ENCODE peak calls at places on chromosomes 13 and 19, in four cellular contexts. O is heart left ventricle, S is pancreas, L is PC-9. V is an unnamed sample. For H3K4me1, the result is how much of the 10 kb centered on the place peaks cover.

GRCh38 chr19:42356686-42357085 is 31.3 kb downstream of the MEGF8 start:
- DNase-seq in O (no peak), S (no peak), L (no peak), V (no peak)

GRCh38 chr19:3612330-3612729 is 5.7 kb upstream of the TBXA2R start:
- DNase-seq in O (no peak), S (no peak), L (no peak), V (peak)

GRCh38 chr19:50826492-50827240 is 3.1 kb upstream of the KLK1 start:
- DNase-seq in O (no peak), S (no peak), L (no peak), V (no peak)

GRCh38 chr13:113918981-113919646 is 54.8 kb downstream of the C13orf46 start:
- DNase-seq in O (no peak), S (peak), L (no peak), V (no peak)

GRCh38 chr13:19674898-19675297 is 41.4 kb downstream of the MPHOSPH8 start:
- DNase-seq in O (no peak), S (no peak), L (no peak), V (no peak)

GRCh38 chr13:43300817-43301216 is 277.4 kb downstream of the DNAJC15 start:
- DNase-seq in O (no peak), S (no peak), L (no peak), V (no peak)

GRCh38 chr19:33426621-33427475 is 53.3 kb downstream of the CEBPG start:
- DNase-seq in O (peak), S (no peak), L (no peak), V (peak)

GRCh38 chr13:22648325-22648758 is 532.4 kb upstream of the SGCG start:
- DNase-seq in O (no peak), S (no peak), L (no peak), V (no peak)

GRCh38 chr13:49652691-49653305 is 24.5 kb downstream of the ARL11 start:
- DNase-seq in O (no peak), S (peak), L (peak), V (no peak)

GRCh38 chr13:33509642-33510229 is 224.2 kb upstream of the STARD13 start:
- DNase-seq in O (peak), S (no peak), L (no peak), V (no peak)

GRCh38 chr19:19777692-19778091 is 43.9 kb downstream of the ZNF506 start:
- DNase-seq in O (no peak), S (no peak), L (no peak), V (no peak)

GRCh38 chr19:19774354-19775033 is 41.6 kb upstream of the ZNF14 start:
- DNase-seq in O (no peak), S (no peak), L (no peak), V (no peak)

GRCh38 chr19:12163841-12164240 is 945 bp downstream of the ZNF136 start:
- DNase-seq in O (no peak), S (no peak), L (no peak), V (no peak)

GRCh38 chr13:43579321-43579720 is 207.5 kb downstream of the ENOX1 start:
- DNase-seq in O (no peak), S (no peak), L (no peak), V (no peak)

GRCh38 chr13:44238011-44238421 is 135.6 kb upstream of the SERP2 start:
- DNase-seq in O (no peak), S (no peak), L (no peak), V (no peak)

GRCh38 chr13:51066091-51066831 is 44.8 kb downstream of the C13orf42 start:
- DNase-seq in O (no peak), S (no peak), L (no peak), V (no peak)

GRCh38 chr19:1206733-1207301 is 1.2 kb downstream of the STK11 start:
- DNase-seq in O (no peak), S (no peak), L (no peak), V (no peak)

GRCh38 chr19:35715981-35716734 is 1.6 kb upstream of the KMT2B start:
- DNase-seq in O (no peak), S (no peak), L (peak), V (peak)

GRCh38 chr19:2782936-2783780 is at the start of gene SGTA:
- DNase-seq in O (peak), S (peak), L (peak), V (peak)

GRCh38 chr19:14072535-14073231 is at the start of gene MISP3:
- DNase-seq in O (peak), S (peak), L (peak), V (peak)

GRCh38 chr19:56119585-56119978 is 1.5 kb downstream of the ZNF787 start:
- DNase-seq in O (no peak), S (no peak), L (peak), V (no peak)

GRCh38 chr19:46487802-46488445 is 7.7 kb downstream of the PNMA8B start:
- DNase-seq in O (peak), S (peak), L (peak), V (peak)

GRCh38 chr19:3668331-3669133 is 31.7 kb downstream of the PIP5K1C start:
- DNase-seq in O (peak), S (no peak), L (no peak), V (no peak)

GRCh38 chr19:40806385-40807146 is 7.6 kb downstream of the EGLN2 start:
- DNase-seq in O (peak), S (no peak), L (no peak), V (peak)
- H3K4me1 ChIP-seq in O (half or more), S (under half), L (under half), V (half or more)

DNA sequence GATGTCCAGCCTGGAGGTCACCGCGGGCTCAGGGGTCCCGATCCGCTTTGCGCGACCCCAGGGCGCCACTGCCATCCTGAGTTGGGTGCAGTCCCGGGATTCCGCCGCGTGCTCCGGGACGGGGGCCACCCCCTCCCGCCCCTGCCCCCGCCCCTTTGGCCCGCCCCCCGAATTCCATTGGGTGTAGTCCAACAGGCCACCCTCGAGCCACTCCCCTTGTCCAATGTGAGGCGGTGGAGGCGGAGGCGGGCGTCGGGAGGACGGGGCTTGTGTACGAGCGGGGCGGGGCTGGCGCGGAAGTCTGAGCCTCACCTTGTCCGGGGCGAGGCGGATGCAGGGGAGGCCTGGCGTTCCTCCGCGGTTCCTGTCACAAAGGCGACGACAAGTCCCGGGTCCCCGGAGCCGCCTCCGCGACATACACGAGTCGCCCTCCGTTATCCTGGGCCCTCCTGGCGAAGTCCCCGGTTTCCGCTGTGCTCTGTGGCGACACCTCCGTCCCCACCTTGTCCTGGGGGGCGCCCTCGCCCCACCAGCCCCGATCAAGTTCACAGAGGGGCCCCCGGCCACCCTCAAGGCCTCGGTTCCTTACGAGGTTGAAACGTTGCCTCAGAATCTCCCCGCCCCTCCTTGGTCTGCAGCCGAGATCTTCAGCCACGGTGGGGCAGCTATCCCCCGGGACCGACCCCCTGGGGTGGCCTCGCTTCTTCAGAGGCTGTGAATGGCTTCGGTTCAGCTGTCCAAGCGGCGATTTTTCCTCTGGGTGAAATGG is 1.2 kb downstream of the LDLR start:
- DNase-seq in O (peak), S (peak), L (peak), V (peak)
- H3K4me1 ChIP-seq in O (half or more), S (half or more), L (half or more), V (half or more)

GRCh38 chr19:58548859-58549663 is 5.2 kb downstream of the TRIM28 start:
- DNase-seq in O (peak), S (peak), L (no peak), V (no peak)

GRCh38 chr19:58551577-58552471 is 3.1 kb downstream of the CHMP2A start:
- DNase-seq in O (peak), S (peak), L (no peak), V (no peak)

GRCh38 chr19:58550362-58551122 is 4.4 kb downstream of the CHMP2A start:
- DNase-seq in O (peak), S (no peak), L (no peak), V (no peak)

GRCh38 chr19:58551123-58551497 is 3.8 kb downstream of the CHMP2A start:
- DNase-seq in O (no peak), S (no peak), L (no peak), V (no peak)

DNA sequence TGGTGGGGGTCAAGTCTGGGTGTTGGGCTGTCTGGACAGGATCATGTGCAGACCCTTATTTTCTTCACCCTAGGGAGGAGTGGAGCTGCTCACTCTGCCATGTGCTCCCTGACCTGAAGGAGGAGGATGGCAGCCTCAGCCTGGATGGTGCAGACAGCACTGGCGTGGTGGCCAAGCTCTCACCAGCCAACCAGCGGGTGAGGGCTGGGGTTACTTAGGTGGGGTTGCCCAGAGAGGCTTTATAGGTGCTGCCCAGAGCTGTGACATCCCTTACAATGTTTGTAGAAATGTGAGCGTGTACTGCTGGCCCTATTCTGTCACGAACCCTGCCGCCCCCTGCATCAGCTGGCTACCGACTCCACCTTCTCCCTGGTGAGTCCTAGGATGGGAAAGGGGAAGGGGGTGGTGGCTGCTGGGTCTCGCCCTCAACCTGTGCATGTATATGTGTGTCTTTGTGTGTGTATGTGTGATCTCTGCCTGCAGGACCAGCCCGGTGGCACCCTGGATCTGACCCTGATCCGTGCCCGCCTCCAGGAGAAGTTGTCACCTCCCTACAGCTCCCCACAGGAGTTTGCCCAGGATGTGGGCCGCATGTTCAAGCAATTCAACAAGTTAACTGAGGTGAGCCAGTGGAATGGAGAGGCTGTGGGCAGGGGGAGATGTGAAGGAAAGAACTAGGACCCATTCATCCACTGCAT is 5.1 kb downstream of the CHMP2A start:
- DNase-seq in O (no peak), S (no peak), L (no peak), V (no peak)
- H3K4me1 ChIP-seq in O (under half), S (under half), L (under half), V (under half)

DNA sequence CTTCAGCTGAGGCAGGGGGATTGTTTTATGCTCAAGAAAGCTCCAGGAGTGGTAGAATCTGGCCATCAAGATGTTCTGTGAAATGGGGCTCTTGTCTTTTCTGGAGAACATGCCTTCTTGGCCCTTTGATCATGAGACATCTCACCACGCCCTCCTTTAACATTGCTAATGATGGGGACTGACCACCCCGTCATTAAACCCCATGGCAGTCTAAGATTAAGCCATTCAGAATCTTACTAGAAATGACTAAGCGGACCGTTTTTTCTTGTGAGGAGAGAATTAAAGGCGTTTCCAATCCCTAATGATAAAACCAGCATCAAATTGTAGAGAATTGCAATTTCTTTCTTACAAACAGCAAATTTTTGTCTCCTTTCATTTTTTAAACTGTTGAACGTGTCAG is 89.4 kb downstream of the COL4A2 start:
- DNase-seq in O (no peak), S (no peak), L (peak), V (no peak)
- H3K4me1 ChIP-seq in O (half or more), S (under half), L (under half), V (under half)

V was measured in lower lobe of right lung.